ENCODE peak calls at places on chromosomes 13 and 19, in nine cellular contexts. L is HS-27A; F is CD8-positive, alpha-beta T cell; X is kidney glomerular epithelial cell; P is A673; B is endothelial cell; V is epithelial cell of prostate; M is heart left ventricle; S is fibroblast of lung. G is an unnamed sample.

GRCh38 chr13:67267136-67267535 is 37.0 kb upstream of the PCDH9 start:
- DNase-seq in L (no peak), F (no peak), X (no peak), P (no peak), B (no peak), V (no peak), M (no peak), S (peak; percentile 5), G (peak; percentile 65)

GRCh38 chr13:29583073-29583785 is 12.3 kb downstream of the SLC7A1 start:
- DNase-seq in L (no peak), F (no peak), X (peak; percentile 90), P (no peak), B (no peak), V (no peak), M (no peak), S (no peak), G (peak; percentile 68)

GRCh38 chr19:39160889-39161672 is 35.5 kb downstream of the PAK4 start:
- DNase-seq in L (no peak), F (no peak), X (no peak), P (no peak), B (no peak), V (peak; percentile 36), M (no peak), S (peak; percentile 28), G (peak; percentile 33)

GRCh38 chr13:67877031-67877430 is 646.9 kb upstream of the PCDH9 start:
- DNase-seq in L (no peak), F (no peak), X (no peak), P (no peak), B (no peak), V (no peak), M (no peak), S (no peak), G (no peak)

GRCh38 chr19:17610384-17610783 is 54.9 kb downstream of the COLGALT1 start:
- DNase-seq in L (no peak), F (no peak), X (peak; percentile 8), P (peak; percentile 57), B (no peak), V (no peak), M (no peak), S (peak; percentile 13), G (no peak)

GRCh38 chr13:28373803-28374202 is 121.1 kb downstream of the FLT1 start:
- DNase-seq in L (no peak), F (no peak), X (no peak), P (no peak), B (no peak), V (no peak), M (no peak), S (no peak), G (no peak)

GRCh38 chr13:114068723-114069322 is 63.6 kb downstream of the RASA3 start:
- DNase-seq in L (no peak), F (no peak), X (no peak), P (no peak), B (no peak), V (no peak), M (peak; percentile 26), S (peak; percentile 81), G (peak; percentile 90)

GRCh38 chr19:38213911-38214625 is 10.0 kb downstream of the DPF1 start:
- DNase-seq in L (no peak), F (peak; percentile 43), X (peak; percentile 96), P (no peak), B (no peak), V (no peak), M (no peak), S (peak; percentile 29), G (peak; percentile 70)

GRCh38 chr19:46218160-46218559 is 11.4 kb upstream of the IGFL1 start:
- DNase-seq in L (no peak), F (no peak), X (peak; percentile 17), P (peak; percentile 63), B (peak; percentile 59), V (no peak), M (no peak), S (peak; percentile 28), G (no peak)

GRCh38 chr13:95906999-95907398 is 146.2 kb downstream of the UGGT2 start:
- DNase-seq in L (no peak), F (no peak), X (no peak), P (no peak), B (no peak), V (no peak), M (no peak), S (no peak), G (no peak)

GRCh38 chr19:1882089-1882785 is 3.1 kb downstream of the ABHD17A start:
- DNase-seq in L (no peak), F (peak; percentile 67), X (no peak), P (no peak), B (peak; percentile 60), V (no peak), M (no peak), S (no peak), G (no peak)

GRCh38 chr19:12868540-12869112 is 12.6 kb downstream of the DNASE2 start:
- DNase-seq in L (no peak), F (no peak), X (no peak), P (no peak), B (no peak), V (no peak), M (no peak), S (no peak), G (no peak)

GRCh38 chr13:67134322-67135129 is 95.6 kb downstream of the PCDH9 start:
- DNase-seq in L (no peak), F (no peak), X (no peak), P (no peak), B (no peak), V (no peak), M (no peak), S (peak; percentile 50), G (no peak)

GRCh38 chr19:22530042-22530441 is 104.1 kb upstream of the ZNF492 start:
- DNase-seq in L (no peak), F (no peak), X (no peak), P (no peak), B (no peak), V (no peak), M (no peak), S (no peak), G (no peak)

GRCh38 chr19:8922591-8922990 is 87.6 kb downstream of the MUC16 start:
- DNase-seq in L (no peak), F (no peak), X (no peak), P (no peak), B (no peak), V (no peak), M (no peak), S (no peak), G (no peak)

GRCh38 chr19:49017666-49018351 is 918 bp upstream of the LHB start:
- DNase-seq in L (no peak), F (peak; percentile 58), X (peak; percentile 21), P (peak; percentile 85), B (peak; percentile 70), V (no peak), M (peak; percentile 31), S (peak; percentile 47), G (peak; percentile 50)

GRCh38 chr13:28478127-28478526 is 16.8 kb downstream of the FLT1 start:
- DNase-seq in L (no peak), F (no peak), X (no peak), P (no peak), B (no peak), V (no peak), M (no peak), S (peak; percentile 76), G (peak; percentile 57)

GRCh38 chr19:45211751-45212381 is 33.3 kb downstream of the BLOC1S3 start:
- DNase-seq in L (no peak), F (no peak), X (no peak), P (no peak), B (no peak), V (no peak), M (peak; percentile 80), S (no peak), G (no peak)

GRCh38 chr13:106851251-106851650 is 283.3 kb upstream of the ARGLU1 start:
- DNase-seq in L (no peak), F (no peak), X (peak; percentile 3), P (peak; percentile 25), B (no peak), V (peak; percentile 2), M (no peak), S (no peak), G (no peak)